ENCODE peak calls at places on chromosomes 1 and 21, in four cellular contexts. One of them, this sample, is unnamed.

GRCh38 chr1:9321480-9321849 is 28.8 kb downstream of the SPSB1 start:
- DNase-seq in OCI-LY7: no peak
- DNase-seq in foreskin fibroblast: no peak
- DNase-seq in choroid plexus epithelial cell: peak; percentile 80
- DNase-seq in this sample: no peak

GRCh38 chr1:7335224-7335879 is 435.7 kb upstream of the VAMP3 start:
- DNase-seq in foreskin fibroblast: no peak
- DNase-seq in choroid plexus epithelial cell: peak; percentile 13
- DNase-seq in OCI-LY7: no peak
- DNase-seq in this sample: no peak

GRCh38 chr1:232978091-232978634 is 27.8 kb downstream of the NTPCR start:
- DNase-seq in OCI-LY7: no peak
- DNase-seq in foreskin fibroblast: no peak
- DNase-seq in choroid plexus epithelial cell: peak; percentile 64
- DNase-seq in this sample: no peak

GRCh38 chr1:93016171-93016570 is 54.9 kb upstream of the DIPK1A start:
- DNase-seq in foreskin fibroblast: peak; percentile 62
- DNase-seq in choroid plexus epithelial cell: peak; percentile 67
- DNase-seq in OCI-LY7: no peak
- DNase-seq in this sample: no peak

GRCh38 chr1:23169727-23170335 is 1.2 kb upstream of the LUZP1 start:
- DNase-seq in choroid plexus epithelial cell: peak; percentile 90
- DNase-seq in OCI-LY7: peak; percentile 44
- DNase-seq in foreskin fibroblast: peak; percentile 95
- DNase-seq in this sample: peak; percentile 78

GRCh38 chr1:208499021-208499420 is 254.8 kb upstream of the PLXNA2 start:
- DNase-seq in foreskin fibroblast: peak; percentile 18
- DNase-seq in choroid plexus epithelial cell: no peak
- DNase-seq in OCI-LY7: no peak
- DNase-seq in this sample: no peak

GRCh38 chr1:58929667-58930325 is 145.9 kb upstream of the JUN start:
- DNase-seq in OCI-LY7: no peak
- DNase-seq in foreskin fibroblast: no peak
- DNase-seq in choroid plexus epithelial cell: no peak
- DNase-seq in this sample: no peak

GRCh38 chr1:205286335-205286950 is 35.1 kb downstream of the NUAK2 start:
- DNase-seq in choroid plexus epithelial cell: peak; percentile 84
- DNase-seq in OCI-LY7: peak; percentile 53
- DNase-seq in foreskin fibroblast: peak; percentile 18
- DNase-seq in this sample: no peak

GRCh38 chr1:119141020-119141424 is 569 bp upstream of the WARS2 start:
- DNase-seq in choroid plexus epithelial cell: peak; percentile 35
- DNase-seq in foreskin fibroblast: peak; percentile 52
- DNase-seq in OCI-LY7: peak; percentile 26
- DNase-seq in this sample: no peak

GRCh38 chr1:184507604-184508289 is 120.9 kb downstream of the C1orf21 start:
- DNase-seq in choroid plexus epithelial cell: peak; percentile 44
- DNase-seq in foreskin fibroblast: peak; percentile 11
- DNase-seq in OCI-LY7: no peak
- DNase-seq in this sample: no peak

GRCh38 chr1:58939146-58939545 is 155.3 kb upstream of the JUN start:
- DNase-seq in choroid plexus epithelial cell: no peak
- DNase-seq in OCI-LY7: no peak
- DNase-seq in foreskin fibroblast: no peak
- DNase-seq in this sample: no peak

GRCh38 chr1:51558375-51558924 is 39.4 kb upstream of the EPS15 start:
- DNase-seq in OCI-LY7: no peak
- DNase-seq in foreskin fibroblast: peak; percentile 58
- DNase-seq in choroid plexus epithelial cell: peak; percentile 37
- DNase-seq in this sample: no peak

GRCh38 chr1:33257388-33257758 is 1.1 kb downstream of the ZNF362 start:
- DNase-seq in choroid plexus epithelial cell: no peak
- DNase-seq in OCI-LY7: no peak
- DNase-seq in foreskin fibroblast: peak; percentile 52
- DNase-seq in this sample: no peak

GRCh38 chr1:33255347-33256311 is 663 bp upstream of the ZNF362 start:
- DNase-seq in foreskin fibroblast: peak; percentile 69
- DNase-seq in OCI-LY7: peak; percentile 59
- DNase-seq in choroid plexus epithelial cell: peak; percentile 51
- DNase-seq in this sample: no peak

GRCh38 chr1:33257759-33258712 is 1.7 kb downstream of the ZNF362 start:
- DNase-seq in OCI-LY7: peak; percentile 41
- DNase-seq in foreskin fibroblast: peak; percentile 28
- DNase-seq in choroid plexus epithelial cell: peak; percentile 19
- DNase-seq in this sample: no peak

GRCh38 chr1:33256701-33257387 is 552 bp downstream of the ZNF362 start:
- DNase-seq in choroid plexus epithelial cell: peak; percentile 84
- DNase-seq in foreskin fibroblast: peak; percentile 88
- DNase-seq in OCI-LY7: peak; percentile 75
- DNase-seq in this sample: no peak

DNA sequence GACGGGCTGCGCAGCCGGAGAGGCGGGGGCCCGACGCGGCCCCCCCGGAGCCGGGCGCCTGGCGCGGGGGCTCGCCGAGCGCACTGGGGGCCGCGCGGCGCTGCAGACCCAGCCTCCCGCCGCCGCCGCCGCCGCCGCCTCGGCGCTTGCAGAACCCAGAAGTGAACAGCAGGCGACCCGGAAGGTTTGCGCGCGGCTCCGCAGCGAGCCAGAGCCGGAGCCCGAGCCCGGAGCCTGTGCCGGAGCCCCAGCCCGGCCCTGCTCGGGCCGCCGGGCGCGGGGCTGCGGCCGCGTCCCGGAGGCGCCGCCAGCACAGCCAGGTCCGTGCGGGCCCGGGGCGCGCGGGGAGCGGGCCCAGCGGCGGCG is at the start of gene ZNF362:
- DNase-seq in choroid plexus epithelial cell: peak; percentile 73
- DNase-seq in foreskin fibroblast: peak; percentile 85
- DNase-seq in OCI-LY7: peak; percentile 80
- DNase-seq in this sample: no peak
- TF ChIP-seq CTCF in choroid plexus epithelial cell: peak; percentile 24
- TF ChIP-seq CTCF in foreskin fibroblast: no peak
- TF ChIP-seq CTCF in OCI-LY7: no peak
- TF ChIP-seq CTCF in this sample: peak; percentile 34

GRCh38 chr1:95532335-95532734 is 298.3 kb downstream of the RWDD3 start:
- DNase-seq in OCI-LY7: no peak
- DNase-seq in choroid plexus epithelial cell: no peak
- DNase-seq in foreskin fibroblast: no peak
- DNase-seq in this sample: no peak
- TF ChIP-seq CTCF in OCI-LY7: no peak
- TF ChIP-seq CTCF in choroid plexus epithelial cell: no peak
- TF ChIP-seq CTCF in foreskin fibroblast: no peak
- TF ChIP-seq CTCF in this sample: no peak

GRCh38 chr1:187157115-187157514 is 328.4 kb downstream of the PLA2G4A start:
- DNase-seq in OCI-LY7: no peak
- DNase-seq in foreskin fibroblast: no peak
- DNase-seq in choroid plexus epithelial cell: peak; percentile 14
- DNase-seq in this sample: no peak
- TF ChIP-seq CTCF in OCI-LY7: no peak
- TF ChIP-seq CTCF in foreskin fibroblast: no peak
- TF ChIP-seq CTCF in choroid plexus epithelial cell: no peak
- TF ChIP-seq CTCF in this sample: no peak

GRCh38 chr21:44873356-44874239 is at the start of gene PTTG1IP:
- DNase-seq in OCI-LY7: peak; percentile 98
- DNase-seq in foreskin fibroblast: peak; percentile 99
- DNase-seq in choroid plexus epithelial cell: peak; percentile 98
- DNase-seq in this sample: peak; percentile 46

GRCh38 chr21:44871576-44872265 is 1.8 kb downstream of the PTTG1IP start:
- DNase-seq in OCI-LY7: no peak
- DNase-seq in choroid plexus epithelial cell: peak; percentile 82
- DNase-seq in foreskin fibroblast: peak; percentile 90
- DNase-seq in this sample: no peak

GRCh38 chr21:44870748-44871495 is 2.6 kb downstream of the PTTG1IP start:
- DNase-seq in choroid plexus epithelial cell: no peak
- DNase-seq in OCI-LY7: no peak
- DNase-seq in foreskin fibroblast: no peak
- DNase-seq in this sample: no peak

GRCh38 chr21:44872568-44873355 is 728 bp downstream of the PTTG1IP start:
- DNase-seq in OCI-LY7: peak; percentile 40
- DNase-seq in foreskin fibroblast: peak; percentile 50
- DNase-seq in choroid plexus epithelial cell: peak; percentile 46
- DNase-seq in this sample: no peak

DNA sequence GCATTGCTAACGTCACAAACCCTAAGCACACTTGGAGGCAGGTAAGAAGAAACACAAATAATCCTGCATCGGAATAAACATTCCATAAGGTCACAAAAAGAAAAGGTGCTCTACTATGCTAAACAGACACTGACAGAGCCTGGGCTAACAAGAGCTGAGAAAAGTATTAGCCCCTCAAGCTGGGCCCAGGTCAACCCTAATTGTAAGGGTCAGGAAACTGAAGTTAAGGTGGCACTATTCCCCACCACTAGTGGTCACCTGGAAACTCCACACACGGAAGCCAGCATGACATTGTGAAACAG is 1.3 kb downstream of the PTTG1IP start:
- DNase-seq in choroid plexus epithelial cell: no peak
- DNase-seq in OCI-LY7: peak; percentile 19
- DNase-seq in foreskin fibroblast: no peak
- DNase-seq in this sample: no peak
- TF ChIP-seq CTCF in choroid plexus epithelial cell: no peak
- TF ChIP-seq CTCF in OCI-LY7: peak; percentile 15
- TF ChIP-seq CTCF in foreskin fibroblast: no peak
- TF ChIP-seq CTCF in this sample: no peak

DNA sequence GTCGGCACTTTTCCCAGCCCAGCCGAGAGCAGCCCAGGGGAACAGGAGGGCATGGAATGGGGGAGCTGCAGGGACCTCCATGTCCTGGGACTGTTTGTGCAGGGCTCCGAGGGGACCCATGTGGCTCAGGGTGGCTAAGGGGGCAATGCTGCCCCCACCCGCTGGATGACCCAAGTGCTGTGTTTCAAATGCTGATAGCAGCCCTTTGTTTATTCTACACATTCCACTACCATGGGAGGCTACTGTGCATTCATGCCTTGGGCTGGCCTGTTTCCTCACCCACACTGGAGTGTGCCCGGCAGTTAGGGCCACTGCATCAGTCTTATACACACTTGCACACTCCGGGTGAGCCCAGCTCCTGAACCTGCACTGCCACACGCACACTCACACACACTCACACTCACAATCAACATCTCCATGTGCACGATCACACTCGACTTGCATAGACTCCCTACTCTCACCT is 93.5 kb upstream of the POU3F1 start:
- DNase-seq in OCI-LY7: no peak
- DNase-seq in choroid plexus epithelial cell: peak; percentile 11
- DNase-seq in foreskin fibroblast: peak; percentile 8
- DNase-seq in this sample: no peak
- TF ChIP-seq CTCF in OCI-LY7: no peak
- TF ChIP-seq CTCF in choroid plexus epithelial cell: no peak
- TF ChIP-seq CTCF in foreskin fibroblast: no peak
- TF ChIP-seq CTCF in this sample: no peak

GRCh38 chr1:90850925-90851710 is 134.0 kb upstream of the BARHL2 start:
- DNase-seq in OCI-LY7: peak; percentile 44
- DNase-seq in choroid plexus epithelial cell: peak; percentile 78
- DNase-seq in foreskin fibroblast: peak; percentile 90
- DNase-seq in this sample: no peak
- TF ChIP-seq CTCF in OCI-LY7: peak; percentile 42
- TF ChIP-seq CTCF in choroid plexus epithelial cell: peak; percentile 53
- TF ChIP-seq CTCF in foreskin fibroblast: peak; percentile 56
- TF ChIP-seq CTCF in this sample: peak; percentile 70

GRCh38 chr1:241847796-241848668 is at the start of gene EXO1:
- DNase-seq in foreskin fibroblast: peak; percentile 97
- DNase-seq in OCI-LY7: peak; percentile 94
- DNase-seq in choroid plexus epithelial cell: peak; percentile 94
- DNase-seq in this sample: no peak
- TF ChIP-seq CTCF in foreskin fibroblast: peak; percentile 8
- TF ChIP-seq CTCF in OCI-LY7: peak; percentile 75
- TF ChIP-seq CTCF in choroid plexus epithelial cell: peak; percentile 48
- TF ChIP-seq CTCF in this sample: peak; percentile 33

This sample was measured in AG04449.